ENCODE peak calls at places on chromosomes 12 and 14, in seven cellular contexts. U, C, E, Z, A, D and J are unnamed samples.

GRCh38 chr12:57127101-57127709 is 1.1 kb upstream of the LRP1 start:
- DNase-seq in U (peak; percentile 72), C (peak; percentile 64), E (peak; percentile 86), Z (peak; percentile 86), A (peak; percentile 82), D (peak; percentile 62), J (no peak)

GRCh38 chr12:52261211-52261484 is 13.3 kb upstream of the KRT86 start:
- DNase-seq in U (no peak), C (no peak), E (no peak), Z (no peak), A (no peak), D (no peak), J (no peak)

GRCh38 chr12:45050751-45051489 is at the start of gene DBX2:
- DNase-seq in U (no peak), C (peak; percentile 1), E (peak; percentile 29), Z (no peak), A (no peak), D (no peak), J (no peak)

GRCh38 chr12:98828802-98829600 is 183.9 kb downstream of the APAF1 start:
- DNase-seq in U (no peak), C (no peak), E (no peak), Z (no peak), A (no peak), D (no peak), J (no peak)

GRCh38 chr14:106417224-106418049 is 891.1 kb downstream of the TMEM121 start:
- DNase-seq in U (peak; percentile 7), C (no peak), E (peak; percentile 83), Z (no peak), A (peak; percentile 63), D (no peak), J (no peak)

GRCh38 chr14:69059658-69060648 is 80.9 kb upstream of the ACTN1 start:
- DNase-seq in U (no peak), C (peak; percentile 93), E (no peak), Z (peak; percentile 67), A (no peak), D (peak; percentile 73), J (no peak)

GRCh38 chr12:7444537-7444936 is 584 bp upstream of the CD163L1 start:
- DNase-seq in U (no peak), C (no peak), E (no peak), Z (no peak), A (no peak), D (no peak), J (no peak)

GRCh38 chr14:31164115-31164514 is 43.5 kb downstream of the HECTD1 start:
- DNase-seq in U (no peak), C (no peak), E (no peak), Z (no peak), A (no peak), D (peak; percentile 53), J (no peak)

GRCh38 chr12:56581418-56582145 is 48.5 kb downstream of the BAZ2A start:
- DNase-seq in U (no peak), C (no peak), E (no peak), Z (no peak), A (no peak), D (peak; percentile 78), J (no peak)

GRCh38 chr12:108852674-108853073 is 4.7 kb downstream of the SSH1 start:
- DNase-seq in U (peak; percentile 42), C (peak; percentile 21), E (no peak), Z (no peak), A (no peak), D (no peak), J (no peak)

DNA sequence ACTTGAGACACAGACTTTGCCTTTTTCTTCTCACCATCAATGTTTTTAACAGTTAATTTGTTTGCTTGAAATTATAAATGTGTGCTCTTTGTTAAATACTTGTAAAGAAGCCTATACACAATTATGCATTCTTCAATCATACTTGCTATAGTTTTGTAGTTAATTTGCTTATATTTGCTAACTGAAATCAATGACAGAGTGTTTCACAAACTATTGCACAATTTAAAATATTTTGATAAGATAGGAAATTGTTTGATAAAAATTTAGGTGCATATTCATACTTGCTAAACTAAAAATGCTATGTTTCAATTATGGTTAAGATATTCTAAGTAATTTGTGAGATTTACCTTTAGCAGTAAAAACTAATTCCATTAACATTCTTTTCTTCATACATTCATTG is 13.7 kb upstream of the OR4K5 start:
- DNase-seq in U (no peak), C (no peak), E (no peak), Z (no peak), A (no peak), D (no peak), J (no peak)
- H3K4me1 ChIP-seq in U (no peaks in the 10 kb centered on the region), C (no peaks in the 10 kb centered on the region), E (no peaks in the 10 kb centered on the region), Z (no peaks in the 10 kb centered on the region), A (no peaks in the 10 kb centered on the region), D (no peaks in the 10 kb centered on the region), J (no peaks in the 10 kb centered on the region)

GRCh38 chr12:130401703-130402102 is 64.0 kb downstream of the PIWIL1 start:
- DNase-seq in U (no peak), C (no peak), E (no peak), Z (no peak), A (no peak), D (no peak), J (no peak)
- TF ChIP-seq CTCF in U (peak; percentile 55), C (no peak), E (no peak), Z (no peak), A (no peak), D (no peak), J (no peak)

GRCh38 chr14:58964598-58964928 is 223.9 kb upstream of the DAAM1 start:
- DNase-seq in U (no peak), C (no peak), E (no peak), Z (no peak), A (no peak), D (no peak), J (no peak)
- H3K4me1 ChIP-seq in U (peaks cover 6% of the 10 kb centered on the region), C (no peaks in the 10 kb centered on the region), E (no peaks in the 10 kb centered on the region), Z (no peaks in the 10 kb centered on the region), A (no peaks in the 10 kb centered on the region), D (no peaks in the 10 kb centered on the region), J (no peaks in the 10 kb centered on the region)

DNA sequence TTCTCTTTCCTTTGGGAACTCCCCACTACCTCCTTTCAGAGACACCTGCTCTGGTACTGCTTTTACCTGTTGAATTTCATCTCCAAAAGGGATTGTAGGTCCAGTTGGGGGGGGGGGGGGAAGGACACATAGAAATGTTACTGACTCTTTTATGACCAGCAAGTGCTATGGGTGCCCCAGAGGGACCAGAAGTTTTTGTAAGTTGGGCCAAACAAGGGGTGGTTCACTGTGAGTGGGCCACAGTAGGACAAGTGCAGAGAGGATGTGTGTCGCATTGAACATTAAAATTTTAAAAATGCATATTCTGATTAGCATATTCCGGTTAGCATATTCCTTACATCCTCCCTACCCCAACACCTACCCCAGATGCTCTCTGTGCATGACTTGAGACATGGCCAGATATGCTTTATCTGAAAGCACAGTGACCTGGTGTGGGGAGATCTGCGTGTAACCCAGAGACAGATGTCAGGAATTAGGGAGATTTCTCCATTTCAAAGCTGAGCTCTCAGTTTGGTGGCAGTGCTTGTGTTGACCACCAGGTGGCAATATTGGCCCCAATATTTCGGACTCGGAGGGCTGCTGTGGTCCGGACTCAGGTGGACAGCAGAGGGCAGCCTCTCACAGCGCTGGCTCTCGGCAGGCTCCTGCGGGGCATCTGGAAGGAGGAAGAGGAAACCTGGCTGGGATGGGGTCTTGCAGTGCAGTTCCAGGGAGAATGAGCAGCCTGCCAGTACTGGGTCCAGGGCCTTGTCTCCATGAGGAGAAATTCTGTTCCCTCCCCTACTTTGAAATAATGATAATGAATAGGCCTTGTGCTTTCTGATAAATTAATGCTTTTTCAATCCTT is 1.6 kb upstream of the CEBPE start:
- DNase-seq in U (peak; percentile 90), C (peak; percentile 85), E (peak; percentile 92), Z (peak; percentile 91), A (peak; percentile 94), D (peak; percentile 92), J (peak; percentile 96)
- TF ChIP-seq CTCF in U (peak; percentile 100), C (peak; percentile 100), E (peak; percentile 100), Z (peak; percentile 100), A (peak; percentile 99), D (peak; percentile 100), J (peak; percentile 99)

GRCh38 chr14:105098316-105098715 is 33.1 kb upstream of the GPR132 start:
- DNase-seq in U (no peak), C (no peak), E (no peak), Z (no peak), A (no peak), D (no peak), J (no peak)
- H3K4me1 ChIP-seq in U (peaks cover 11% of the 10 kb centered on the region), C (no peaks in the 10 kb centered on the region), E (peaks cover 14% of the 10 kb centered on the region), Z (no peaks in the 10 kb centered on the region), A (peaks cover 5% of the 10 kb centered on the region), D (peaks cover 7% of the 10 kb centered on the region), J (peaks cover 30% of the 10 kb centered on the region)

DNA sequence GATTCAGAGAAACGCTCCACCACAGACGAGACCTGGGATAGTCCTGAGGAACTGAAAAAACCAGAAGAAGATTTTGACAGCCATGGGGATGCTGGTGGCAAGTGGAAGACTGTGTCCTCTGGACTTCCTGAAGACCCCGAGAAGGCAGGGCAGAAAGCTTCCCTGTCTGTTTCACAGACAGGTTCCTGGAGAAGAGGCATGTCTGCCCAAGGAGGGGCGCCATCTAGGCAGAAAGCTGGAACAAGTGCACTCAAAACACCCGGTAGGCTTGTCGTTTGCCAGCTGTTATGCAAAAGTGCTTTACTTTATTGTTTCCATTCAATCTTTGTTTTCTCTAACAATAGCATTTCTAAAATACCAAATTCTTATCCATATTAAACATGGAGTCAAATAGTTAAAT is 287.3 kb downstream of the NAV3 start:
- DNase-seq in U (no peak), C (no peak), E (no peak), Z (no peak), A (no peak), D (no peak), J (no peak)
- TF ChIP-seq CTCF in U (no peak), C (peak; percentile 9), E (no peak), Z (no peak), A (no peak), D (peak; percentile 45), J (no peak)

DNA sequence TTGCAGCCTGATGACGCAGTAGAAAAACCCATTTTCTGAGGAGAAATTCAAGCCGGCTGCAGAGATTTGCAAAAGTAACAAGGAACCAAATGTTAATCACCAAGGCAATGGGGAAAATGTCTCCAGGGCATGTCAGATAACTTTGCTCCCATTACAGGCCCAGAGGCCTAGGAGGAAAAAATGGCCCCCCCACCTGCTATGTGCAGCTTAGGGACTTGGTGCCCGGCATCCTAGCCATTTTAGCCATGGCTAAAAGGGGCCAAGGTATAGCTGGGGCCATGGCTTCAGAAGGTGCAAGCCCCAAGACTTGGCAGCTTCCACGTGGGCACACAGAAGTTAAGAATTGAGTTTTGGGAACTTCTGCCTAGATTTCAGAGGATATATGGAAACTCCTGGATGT is 351.9 kb downstream of the RGS6 start:
- DNase-seq in U (no peak), C (no peak), E (no peak), Z (no peak), A (no peak), D (no peak), J (no peak)
- H3K4me1 ChIP-seq in U (no peaks in the 10 kb centered on the region), C (no peaks in the 10 kb centered on the region), E (no peaks in the 10 kb centered on the region), Z (no peaks in the 10 kb centered on the region), A (no peaks in the 10 kb centered on the region), D (no peaks in the 10 kb centered on the region), J (no peaks in the 10 kb centered on the region)